ENCODE peak calls at places on chromosomes 4 and X, in nine cellular contexts. P is GM12878, U is adrenal gland, O is HCT116, T is heart left ventricle, I is transverse colon, X is sigmoid colon, F is IMR-90, V is prostate gland. Y is an unnamed sample.

GRCh38 chr4:80265571-80266266 is 745 bp upstream of the FGF5 start:
- DNase-seq in P (no peak), U (no peak), O (no peak), T (no peak), I (no peak), X (no peak), F (peak), V (no peak), Y (no peak)

GRCh38 chrX:102846544-102847236 is 90.4 kb upstream of the RAB40AL start:
- DNase-seq in P (no peak), U (no peak), O (no peak), T (no peak), I (no peak), X (no peak), F (peak), V (no peak), Y (no peak)

GRCh38 chr4:15353207-15353606 is 74.6 kb upstream of the C1QTNF7 start:
- DNase-seq in P (no peak), U (no peak), O (no peak), T (no peak), I (no peak), X (no peak), F (no peak), V (no peak), Y (no peak)

GRCh38 chrX:34880656-34881055 is 61.9 kb upstream of the FAM47B start:
- DNase-seq in P (no peak), U (no peak), O (no peak), T (no peak), I (no peak), X (no peak), F (peak), V (no peak), Y (no peak)

GRCh38 chr4:160136021-160136420 is 1033.1 kb downstream of the RAPGEF2 start:
- DNase-seq in P (no peak), U (no peak), O (no peak), T (no peak), I (no peak), X (no peak), F (no peak), V (no peak), Y (no peak)

GRCh38 chr4:119087121-119087520 is 48.5 kb upstream of the MYOZ2 start:
- DNase-seq in P (no peak), U (no peak), O (no peak), T (no peak), I (no peak), X (no peak), F (no peak), V (no peak), Y (no peak)

GRCh38 chr4:8403173-8403753 is 37.3 kb downstream of the ACOX3 start:
- DNase-seq in P (no peak), U (peak), O (peak), T (peak), I (peak), X (peak), F (peak), V (peak), Y (peak)

GRCh38 chrX:48752498-48752897 is 9.0 kb upstream of the GLOD5 start:
- DNase-seq in P (no peak), U (no peak), O (no peak), T (no peak), I (peak), X (no peak), F (no peak), V (no peak), Y (no peak)

GRCh38 chr4:174435981-174436776 is 86.1 kb downstream of the HPGD start:
- DNase-seq in P (no peak), U (no peak), O (no peak), T (no peak), I (no peak), X (no peak), F (no peak), V (no peak), Y (no peak)

GRCh38 chr4:45063166-45063565 is 336.8 kb upstream of the GNPDA2 start:
- DNase-seq in P (no peak), U (no peak), O (no peak), T (no peak), I (no peak), X (no peak), F (no peak), V (no peak), Y (no peak)

GRCh38 chr4:55754754-55755350 is 64.7 kb upstream of the EXOC1L start:
- DNase-seq in P (no peak), U (no peak), O (peak), T (no peak), I (no peak), X (no peak), F (peak), V (no peak), Y (no peak)

GRCh38 chr4:87478732-87479250 is 50.4 kb downstream of the SPARCL1 start:
- DNase-seq in P (no peak), U (no peak), O (no peak), T (no peak), I (no peak), X (no peak), F (no peak), V (no peak), Y (no peak)

GRCh38 chr4:127575888-127576287 is 56.9 kb upstream of the INTU start:
- DNase-seq in P (no peak), U (no peak), O (no peak), T (no peak), I (no peak), X (no peak), F (no peak), V (no peak), Y (no peak)

GRCh38 chr4:2937986-2938385 is 25.2 kb downstream of the NOP14 start:
- DNase-seq in P (no peak), U (no peak), O (no peak), T (peak), I (peak), X (peak), F (no peak), V (no peak), Y (no peak)

DNA sequence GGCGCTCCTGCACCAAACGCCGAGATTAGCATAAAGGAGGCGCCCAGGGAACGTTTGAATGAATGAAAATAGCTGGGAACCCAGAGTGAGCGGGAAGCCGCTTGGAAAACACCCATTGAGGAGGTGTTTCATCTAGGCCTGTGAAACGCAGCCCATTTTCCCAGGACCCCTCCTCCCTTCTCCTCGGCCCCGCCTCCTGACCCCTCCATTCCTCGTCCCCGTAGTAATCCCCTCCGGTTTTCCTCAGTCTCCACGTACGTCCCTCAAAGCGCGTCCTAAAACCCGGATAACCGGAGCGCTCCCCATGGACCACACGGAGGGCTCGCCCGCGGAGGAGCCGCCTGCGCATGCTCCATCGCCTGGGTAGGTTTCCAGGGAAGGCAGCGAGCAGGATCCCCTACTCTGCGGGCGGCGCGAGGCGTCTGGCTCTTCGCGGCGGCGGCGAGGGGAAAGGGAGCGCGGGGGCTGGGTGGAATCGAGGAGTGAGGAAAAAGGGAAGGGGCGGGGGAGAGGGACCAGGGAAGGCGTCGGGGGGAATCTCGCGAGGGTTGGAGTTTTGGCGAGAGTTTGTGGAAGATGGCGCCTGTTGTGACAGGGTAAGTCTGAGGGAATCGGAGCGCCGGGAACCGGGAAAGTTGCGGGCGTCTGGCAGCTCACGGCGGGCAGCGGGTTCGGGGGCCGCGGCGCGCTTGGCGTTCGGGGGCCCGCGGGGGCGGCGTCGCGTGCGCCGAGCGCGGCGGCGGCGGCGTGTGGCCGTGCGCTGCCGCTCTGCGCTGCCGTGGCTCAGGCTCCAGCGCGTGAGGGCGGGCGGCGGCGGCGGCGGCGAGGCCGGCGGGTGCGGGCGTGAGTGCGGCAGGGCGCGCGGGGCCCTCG is at the start of gene RBPJ:
- DNase-seq in P (peak), U (peak), O (peak), T (peak), I (peak), X (peak), F (peak), V (peak), Y (peak)
- TF ChIP-seq POLR2A in P (peak), U (peak), O (peak), T (no peak), I (peak), X (peak), F (peak), V (peak), Y (peak)

GRCh38 chr4:39976141-39976944 is 1.4 kb downstream of the PDS5A start:
- DNase-seq in P (no peak), U (peak), O (peak), T (peak), I (peak), X (peak), F (peak), V (peak), Y (peak)

GRCh38 chr4:39976945-39977488 is 694 bp downstream of the PDS5A start:
- DNase-seq in P (no peak), U (peak), O (no peak), T (no peak), I (peak), X (peak), F (no peak), V (peak), Y (peak)

GRCh38 chr4:39978378-39978775 is 666 bp upstream of the PDS5A start:
- DNase-seq in P (no peak), U (no peak), O (no peak), T (no peak), I (no peak), X (no peak), F (no peak), V (no peak), Y (no peak)

GRCh38 chr4:39978904-39979303 is 1.2 kb upstream of the PDS5A start:
- DNase-seq in P (no peak), U (no peak), O (no peak), T (no peak), I (no peak), X (no peak), F (no peak), V (no peak), Y (no peak)

DNA sequence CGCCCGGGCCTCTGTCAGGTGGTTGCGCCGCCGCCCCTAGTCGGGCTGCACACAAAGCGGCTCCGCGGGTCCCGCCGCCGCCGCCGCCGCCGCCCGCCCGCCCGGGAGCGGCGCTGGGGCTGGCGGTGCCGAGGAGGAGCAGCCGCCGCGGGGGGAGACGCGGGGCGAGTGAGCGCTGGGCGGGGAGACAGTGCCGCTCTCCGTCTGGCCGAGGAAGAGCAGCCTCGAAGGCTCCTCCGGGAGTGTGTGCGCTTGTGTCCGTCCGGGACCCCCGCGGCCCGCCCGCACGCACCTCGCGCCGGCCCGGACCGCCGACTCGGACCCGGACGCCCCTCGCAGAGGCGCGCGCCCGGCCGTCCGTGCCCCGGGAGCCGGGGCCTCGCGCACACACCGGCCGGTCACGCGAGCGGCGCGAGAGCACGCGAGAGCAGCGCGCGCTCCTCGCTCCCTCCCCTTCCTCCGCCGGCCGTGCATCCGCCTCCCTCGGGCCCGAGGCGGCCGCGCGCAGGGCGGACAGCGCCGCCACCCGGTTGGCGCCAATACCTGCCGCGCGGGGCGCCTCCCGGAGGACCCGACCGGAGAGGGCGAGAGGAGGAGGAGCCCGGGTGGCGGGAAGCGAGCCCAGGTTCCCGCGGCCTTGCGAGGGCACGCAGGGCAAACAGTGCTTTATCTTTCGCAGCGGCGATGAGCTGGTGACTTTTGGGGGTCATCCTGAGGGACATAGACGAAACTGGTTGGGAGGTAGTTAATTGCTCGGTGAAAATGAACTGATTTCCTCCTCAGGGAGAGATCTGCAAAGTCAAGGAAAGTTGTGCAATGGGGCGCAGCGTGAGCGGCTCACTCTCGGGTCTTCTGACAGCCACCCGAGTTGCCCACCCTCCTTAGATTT is at the start of gene PDS5A:
- DNase-seq in P (peak), U (peak), O (peak), T (peak), I (peak), X (peak), F (peak), V (peak), Y (peak)
- TF ChIP-seq POLR2A in P (peak), U (peak), O (peak), T (no peak), I (peak), X (no peak), F (peak), V (peak), Y (peak)

DNA sequence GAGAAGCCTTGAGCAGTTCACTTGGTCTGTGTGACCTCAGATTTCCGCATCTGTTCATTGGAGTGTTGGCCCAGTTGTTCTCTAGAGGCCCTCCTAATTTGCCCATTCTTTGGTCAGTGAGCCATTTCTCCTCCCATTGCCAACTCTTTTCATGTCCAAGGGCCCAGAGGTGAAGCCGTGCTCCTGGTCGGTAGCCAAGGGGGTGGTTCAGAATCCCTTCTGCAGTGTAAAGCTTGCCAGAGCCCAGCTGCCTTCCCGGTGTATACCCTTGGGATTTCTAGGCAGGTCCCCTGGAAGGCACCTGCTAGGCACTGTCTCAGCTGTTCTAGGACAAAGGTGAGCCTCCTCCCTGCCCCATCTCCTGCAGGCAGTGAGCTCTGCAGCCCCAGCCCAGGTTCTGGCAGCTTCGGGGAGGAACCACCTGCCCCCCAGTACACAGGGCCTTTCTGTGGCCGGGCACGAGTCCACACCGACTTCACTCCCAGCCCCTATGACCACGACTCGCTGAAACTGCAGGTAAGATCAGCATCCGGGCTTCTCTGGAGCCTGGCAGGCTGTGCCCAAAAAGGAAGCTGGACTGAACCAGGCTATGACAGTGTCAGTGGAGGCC is 12.3 kb downstream of the SASH3 start:
- DNase-seq in P (no peak), U (no peak), O (no peak), T (no peak), I (no peak), X (peak), F (no peak), V (no peak), Y (no peak)
- TF ChIP-seq POLR2A in P (no peak), U (no peak), O (no peak), T (no peak), I (no peak), X (no peak), F (no peak), V (no peak), Y (no peak)

GRCh38 chr4:39044364-39044946 is 12.2 kb upstream of the TMEM156 start:
- DNase-seq in P (peak), U (peak), O (peak), T (peak), I (peak), X (peak), F (peak), V (peak), Y (peak)
- TF ChIP-seq POLR2A in P (peak), U (no peak), O (no peak), T (no peak), I (peak), X (no peak), F (peak), V (peak), Y (peak)

DNA sequence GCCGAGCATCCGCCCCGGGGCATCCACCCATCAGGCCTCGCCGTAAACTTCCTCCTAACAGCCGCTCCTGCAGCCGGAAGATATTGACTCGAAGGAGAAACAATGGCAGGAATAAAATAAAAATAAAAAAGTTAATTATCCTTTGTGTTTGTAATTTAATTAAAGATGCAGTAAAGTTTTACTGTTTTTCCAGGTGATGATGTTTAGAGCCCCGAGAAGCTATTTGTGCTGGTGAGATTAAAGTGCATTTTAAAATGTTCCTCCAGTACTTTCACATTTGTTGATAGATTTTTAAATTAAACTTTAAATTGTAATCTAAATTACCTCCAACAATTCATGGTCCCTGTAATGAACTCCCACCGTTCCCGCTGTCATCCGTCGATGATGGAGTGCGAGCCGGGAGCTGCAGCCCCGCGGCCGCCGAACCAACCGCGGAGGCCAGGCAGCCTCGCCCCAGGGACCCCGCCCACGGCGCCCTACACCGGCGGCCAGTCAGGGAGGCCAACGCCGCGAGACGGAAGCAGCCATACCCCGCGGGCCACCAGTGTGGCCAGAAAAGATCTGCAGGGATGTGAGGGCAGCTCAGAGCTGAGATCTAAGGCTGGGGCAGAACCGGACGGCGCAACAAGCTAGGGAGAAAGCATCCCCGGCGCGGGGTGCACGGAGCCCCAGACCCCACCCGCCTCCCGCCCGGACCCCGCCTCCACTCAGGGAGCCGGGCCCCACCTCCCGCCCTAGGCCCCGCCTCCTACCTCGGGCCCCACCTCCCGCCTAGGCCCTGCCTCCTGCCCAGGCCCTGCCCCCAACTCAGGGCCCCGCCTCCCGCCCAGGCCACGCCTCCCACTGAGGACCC is 104.1 kb downstream of the FAM53A start:
- DNase-seq in P (no peak), U (peak), O (peak), T (peak), I (peak), X (peak), F (no peak), V (peak), Y (peak)
- TF ChIP-seq POLR2A in P (no peak), U (no peak), O (no peak), T (no peak), I (peak), X (peak), F (no peak), V (peak), Y (peak)

GRCh38 chr4:153204247-153205027 is at the start of gene TRIM2:
- DNase-seq in P (no peak), U (peak), O (peak), T (peak), I (peak), X (peak), F (peak), V (peak), Y (peak)
- TF ChIP-seq POLR2A in P (no peak), U (no peak), O (peak), T (no peak), I (peak), X (no peak), F (no peak), V (peak), Y (no peak)

DNA sequence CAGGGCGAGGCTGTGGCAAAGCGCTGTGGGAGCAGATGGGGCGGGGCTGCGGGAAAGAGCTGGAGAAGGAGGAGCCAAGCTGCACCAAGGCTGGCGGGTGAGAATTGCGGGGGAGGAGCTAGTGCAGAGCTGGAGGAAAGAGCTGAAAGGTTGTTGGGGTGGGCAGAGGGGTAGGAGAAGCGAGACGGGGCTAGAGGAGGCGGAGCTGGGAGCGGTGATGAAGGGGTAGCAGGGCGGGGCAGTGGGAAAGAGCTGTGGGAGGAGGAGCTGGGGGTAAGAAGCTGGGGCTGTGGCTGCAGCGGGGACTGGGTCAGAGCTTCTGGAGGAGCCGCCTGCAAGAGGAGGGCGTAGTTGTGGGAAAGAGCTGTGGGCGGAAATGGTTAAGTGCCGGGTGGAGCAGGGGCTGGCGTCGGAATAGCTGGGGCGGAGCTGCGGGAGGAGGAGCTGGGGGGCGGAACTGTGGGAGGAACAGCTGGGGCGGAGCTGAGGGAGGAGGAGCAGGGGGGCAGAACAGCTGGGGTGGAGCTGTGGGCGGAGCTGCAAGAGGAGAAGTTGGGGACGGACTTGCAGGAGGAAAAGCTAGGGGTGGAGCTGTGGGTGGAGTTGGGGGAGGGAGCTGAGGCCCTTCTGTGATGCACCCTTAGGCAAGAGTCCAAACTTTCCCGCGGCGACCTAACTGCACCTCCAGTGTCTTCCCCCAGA is 1.9 kb upstream of the EOLA2 start:
- DNase-seq in P (peak), U (peak), O (peak), T (peak), I (peak), X (peak), F (peak), V (peak), Y (peak)
- TF ChIP-seq POLR2A in P (peak), U (peak), O (no peak), T (no peak), I (peak), X (no peak), F (peak), V (peak), Y (peak)